ENCODE peak calls at places on chromosomes 4 and X, in seven cellular contexts. One of them, this sample, is unnamed. For H3K4me1 and H3K9me3, the result is how much of the 10 kb centered on the place peaks cover.

GRCh38 chr4:121370729-121371325 is 10.0 kb downstream of the QRFPR start:
- DNase-seq in HCT116: peak
- DNase-seq in PC-3: peak
- DNase-seq in GM23248: peak
- DNase-seq in neural progenitor cell: peak
- DNase-seq in OCI-LY7: peak
- DNase-seq in MM.1S: peak
- DNase-seq in this sample: peak

GRCh38 chr4:61200991-61201526 is 933 bp downstream of the ADGRL3 start:
- DNase-seq in HCT116: no peak
- DNase-seq in PC-3: peak
- DNase-seq in GM23248: peak
- DNase-seq in neural progenitor cell: peak
- DNase-seq in OCI-LY7: no peak
- DNase-seq in MM.1S: no peak
- DNase-seq in this sample: peak

GRCh38 chrX:46994096-46994495 is 81.9 kb downstream of the JADE3 start:
- DNase-seq in HCT116: no peak
- DNase-seq in PC-3: no peak
- DNase-seq in GM23248: no peak
- DNase-seq in neural progenitor cell: peak
- DNase-seq in OCI-LY7: no peak
- DNase-seq in MM.1S: no peak
- DNase-seq in this sample: no peak

GRCh38 chr4:140004580-140005314 is 149.2 kb downstream of the MAML3 start:
- DNase-seq in HCT116: no peak
- DNase-seq in PC-3: peak
- DNase-seq in GM23248: peak
- DNase-seq in neural progenitor cell: peak
- DNase-seq in OCI-LY7: no peak
- DNase-seq in MM.1S: no peak
- DNase-seq in this sample: peak

GRCh38 chr4:47729086-47729763 is 108.6 kb downstream of the CORIN start:
- DNase-seq in HCT116: no peak
- DNase-seq in PC-3: no peak
- DNase-seq in GM23248: no peak
- DNase-seq in neural progenitor cell: no peak
- DNase-seq in OCI-LY7: no peak
- DNase-seq in MM.1S: no peak
- DNase-seq in this sample: no peak

GRCh38 chr4:102623622-102624021 is 122.5 kb downstream of the NFKB1 start:
- DNase-seq in HCT116: peak
- DNase-seq in PC-3: peak
- DNase-seq in GM23248: peak
- DNase-seq in neural progenitor cell: peak
- DNase-seq in OCI-LY7: peak
- DNase-seq in MM.1S: no peak
- DNase-seq in this sample: peak

GRCh38 chr4:128385683-128386304 is 98.2 kb upstream of the PGRMC2 start:
- DNase-seq in HCT116: no peak
- DNase-seq in PC-3: peak
- DNase-seq in GM23248: peak
- DNase-seq in neural progenitor cell: no peak
- DNase-seq in OCI-LY7: no peak
- DNase-seq in MM.1S: no peak
- DNase-seq in this sample: no peak

GRCh38 chr4:24419147-24420034 is 165.0 kb downstream of the DHX15 start:
- DNase-seq in HCT116: peak
- DNase-seq in PC-3: peak
- DNase-seq in GM23248: peak
- DNase-seq in neural progenitor cell: peak
- DNase-seq in OCI-LY7: peak
- DNase-seq in MM.1S: peak
- DNase-seq in this sample: peak

GRCh38 chr4:7967063-7967440 is 27.4 kb upstream of the AFAP1 start:
- DNase-seq in HCT116: no peak
- DNase-seq in PC-3: no peak
- DNase-seq in GM23248: no peak
- DNase-seq in neural progenitor cell: no peak
- DNase-seq in OCI-LY7: no peak
- DNase-seq in MM.1S: no peak
- DNase-seq in this sample: no peak

GRCh38 chrX:133215747-133216146 is 2.4 kb downstream of the TFDP3 start:
- DNase-seq in HCT116: no peak
- DNase-seq in PC-3: peak
- DNase-seq in GM23248: peak
- DNase-seq in neural progenitor cell: peak
- DNase-seq in OCI-LY7: peak
- DNase-seq in MM.1S: peak
- DNase-seq in this sample: peak

GRCh38 chr4:80082693-80083092 is 9.7 kb upstream of the ANTXR2 start:
- DNase-seq in HCT116: no peak
- DNase-seq in PC-3: peak
- DNase-seq in GM23248: peak
- DNase-seq in neural progenitor cell: no peak
- DNase-seq in OCI-LY7: no peak
- DNase-seq in MM.1S: no peak
- DNase-seq in this sample: no peak

GRCh38 chr4:168480991-168481588 is 798 bp upstream of the DDX60L start:
- DNase-seq in HCT116: peak
- DNase-seq in PC-3: peak
- DNase-seq in GM23248: peak
- DNase-seq in neural progenitor cell: no peak
- DNase-seq in OCI-LY7: peak
- DNase-seq in MM.1S: peak
- DNase-seq in this sample: peak

GRCh38 chr4:2243682-2244380 is 1.9 kb upstream of the HAUS3 start:
- DNase-seq in HCT116: no peak
- DNase-seq in PC-3: no peak
- DNase-seq in GM23248: peak
- DNase-seq in neural progenitor cell: no peak
- DNase-seq in OCI-LY7: peak
- DNase-seq in MM.1S: peak
- DNase-seq in this sample: peak

GRCh38 chr4:145709336-145709735 is 29.4 kb downstream of the C4orf51 start:
- DNase-seq in HCT116: no peak
- DNase-seq in PC-3: no peak
- DNase-seq in GM23248: no peak
- DNase-seq in neural progenitor cell: no peak
- DNase-seq in OCI-LY7: no peak
- DNase-seq in MM.1S: peak
- DNase-seq in this sample: no peak
- H3K4me1 ChIP-seq in HCT116: under half
- H3K4me1 ChIP-seq in PC-3: under half
- H3K4me1 ChIP-seq in GM23248: under half
- H3K4me1 ChIP-seq in neural progenitor cell: under half
- H3K4me1 ChIP-seq in OCI-LY7: under half
- H3K4me1 ChIP-seq in MM.1S: under half
- H3K4me1 ChIP-seq in this sample: under half

DNA sequence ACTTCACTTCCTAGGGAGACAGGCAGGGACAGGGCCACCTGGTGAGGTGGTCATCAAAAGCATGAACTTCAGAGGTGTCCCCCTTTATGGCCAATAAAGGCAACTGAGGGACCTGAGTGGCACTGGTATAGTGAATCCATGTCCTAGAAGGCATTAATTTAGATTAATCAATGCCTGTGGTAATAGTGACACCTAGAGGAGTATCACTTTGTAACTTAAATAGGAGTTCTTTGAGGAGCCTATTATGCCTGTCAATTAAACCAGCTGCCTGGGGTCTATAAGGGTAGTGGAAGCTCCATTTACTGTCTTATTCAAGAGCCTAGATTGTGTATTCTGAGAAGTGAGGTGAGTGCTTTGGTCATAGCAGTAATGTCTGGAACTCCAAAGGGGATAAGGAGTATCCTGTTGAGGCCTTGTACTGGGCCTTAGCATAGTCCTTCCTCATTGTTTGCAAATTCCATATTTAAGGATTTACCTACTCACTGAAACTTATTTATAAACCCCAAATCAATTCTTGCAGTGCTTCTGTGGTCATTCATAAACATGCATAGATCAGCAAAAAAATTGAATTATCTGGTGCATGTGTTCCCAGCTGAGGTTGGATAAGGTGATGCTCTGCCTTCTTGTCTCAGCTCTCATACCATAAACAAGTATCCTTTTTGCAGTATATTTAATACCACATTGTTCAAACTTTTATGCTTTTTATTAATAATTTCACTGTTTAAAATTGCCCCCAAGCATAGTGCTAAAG is 213.8 kb upstream of the RADX start:
- DNase-seq in HCT116: peak
- DNase-seq in PC-3: peak
- DNase-seq in GM23248: no peak
- DNase-seq in neural progenitor cell: no peak
- DNase-seq in OCI-LY7: peak
- DNase-seq in MM.1S: no peak
- DNase-seq in this sample: no peak
- TF ChIP-seq EZH2phosphoT487 in HCT116: no peak
- TF ChIP-seq EZH2phosphoT487 in PC-3: no peak
- TF ChIP-seq EZH2phosphoT487 in GM23248: no peak
- TF ChIP-seq EZH2phosphoT487 in neural progenitor cell: no peak
- TF ChIP-seq EZH2phosphoT487 in OCI-LY7: no peak
- TF ChIP-seq EZH2phosphoT487 in MM.1S: no peak
- TF ChIP-seq EZH2phosphoT487 in this sample: no peak

GRCh38 chr4:211033-211511 is 86.8 kb downstream of the ZNF718 start:
- DNase-seq in HCT116: no peak
- DNase-seq in PC-3: no peak
- DNase-seq in GM23248: no peak
- DNase-seq in neural progenitor cell: no peak
- DNase-seq in OCI-LY7: peak
- DNase-seq in MM.1S: no peak
- DNase-seq in this sample: no peak
- H3K9me3 ChIP-seq in HCT116: under half
- H3K9me3 ChIP-seq in PC-3: under half
- H3K9me3 ChIP-seq in GM23248: under half
- H3K9me3 ChIP-seq in neural progenitor cell: under half
- H3K9me3 ChIP-seq in OCI-LY7: under half
- H3K9me3 ChIP-seq in MM.1S: under half
- H3K9me3 ChIP-seq in this sample: under half

GRCh38 chrX:112380541-112381278 is 298.1 kb upstream of the TRPC5 start:
- DNase-seq in HCT116: no peak
- DNase-seq in PC-3: no peak
- DNase-seq in GM23248: no peak
- DNase-seq in neural progenitor cell: no peak
- DNase-seq in OCI-LY7: no peak
- DNase-seq in MM.1S: no peak
- DNase-seq in this sample: no peak
- H3K4me1 ChIP-seq in HCT116: under half
- H3K4me1 ChIP-seq in PC-3: under half
- H3K4me1 ChIP-seq in GM23248: under half
- H3K4me1 ChIP-seq in neural progenitor cell: under half
- H3K4me1 ChIP-seq in OCI-LY7: under half
- H3K4me1 ChIP-seq in MM.1S: under half
- H3K4me1 ChIP-seq in this sample: under half

This sample was measured in hepatocyte.